ENCODE peak calls at places on chromosomes 2 and 18, in seven cellular contexts. One of them, this sample, is unnamed.

GRCh38 chr2:156400704-156401678 is 35.2 kb upstream of the GPD2 start:
- DNase-seq in neural progenitor cell: peak
- DNase-seq in cardiac fibroblast: peak
- DNase-seq in AG04450: peak
- DNase-seq in kidney epithelial cell: no peak
- DNase-seq in choroid plexus epithelial cell: peak
- DNase-seq in fibroblast of lung: peak
- DNase-seq in this sample: peak

GRCh38 chr2:216216951-216217903 is 108.1 kb downstream of the XRCC5 start:
- DNase-seq in neural progenitor cell: no peak
- DNase-seq in cardiac fibroblast: peak
- DNase-seq in AG04450: peak
- DNase-seq in kidney epithelial cell: no peak
- DNase-seq in choroid plexus epithelial cell: peak
- DNase-seq in fibroblast of lung: peak
- DNase-seq in this sample: peak

GRCh38 chr18:43620936-43621335 is 343.6 kb upstream of the SYT4 start:
- DNase-seq in neural progenitor cell: peak
- DNase-seq in cardiac fibroblast: peak
- DNase-seq in AG04450: no peak
- DNase-seq in kidney epithelial cell: no peak
- DNase-seq in choroid plexus epithelial cell: peak
- DNase-seq in fibroblast of lung: peak
- DNase-seq in this sample: peak

GRCh38 chr18:55228191-55228590 is 268.9 kb upstream of the CCDC68 start:
- DNase-seq in neural progenitor cell: peak
- DNase-seq in cardiac fibroblast: peak
- DNase-seq in AG04450: peak
- DNase-seq in kidney epithelial cell: no peak
- DNase-seq in choroid plexus epithelial cell: peak
- DNase-seq in fibroblast of lung: peak
- DNase-seq in this sample: peak

GRCh38 chr18:74715306-74715705 is 117.6 kb downstream of the ZNF407 start:
- DNase-seq in neural progenitor cell: no peak
- DNase-seq in cardiac fibroblast: no peak
- DNase-seq in AG04450: no peak
- DNase-seq in kidney epithelial cell: no peak
- DNase-seq in choroid plexus epithelial cell: no peak
- DNase-seq in fibroblast of lung: no peak
- DNase-seq in this sample: no peak

GRCh38 chr2:234631896-234632514 is 135.1 kb upstream of the ARL4C start:
- DNase-seq in neural progenitor cell: peak
- DNase-seq in cardiac fibroblast: no peak
- DNase-seq in AG04450: no peak
- DNase-seq in kidney epithelial cell: no peak
- DNase-seq in choroid plexus epithelial cell: no peak
- DNase-seq in fibroblast of lung: no peak
- DNase-seq in this sample: no peak

GRCh38 chr2:149991576-149991975 is 404.0 kb upstream of the MMADHC start:
- DNase-seq in neural progenitor cell: no peak
- DNase-seq in cardiac fibroblast: peak
- DNase-seq in AG04450: no peak
- DNase-seq in kidney epithelial cell: no peak
- DNase-seq in choroid plexus epithelial cell: peak
- DNase-seq in fibroblast of lung: peak
- DNase-seq in this sample: no peak

GRCh38 chr2:69177063-69177771 is 164.2 kb downstream of the ANTXR1 start:
- DNase-seq in neural progenitor cell: peak
- DNase-seq in cardiac fibroblast: peak
- DNase-seq in AG04450: peak
- DNase-seq in kidney epithelial cell: no peak
- DNase-seq in choroid plexus epithelial cell: peak
- DNase-seq in fibroblast of lung: peak
- DNase-seq in this sample: peak

GRCh38 chr2:205706769-205707375 is 24.6 kb downstream of the NRP2 start:
- DNase-seq in neural progenitor cell: no peak
- DNase-seq in cardiac fibroblast: peak
- DNase-seq in AG04450: peak
- DNase-seq in kidney epithelial cell: peak
- DNase-seq in choroid plexus epithelial cell: peak
- DNase-seq in fibroblast of lung: peak
- DNase-seq in this sample: peak

GRCh38 chr18:48836806-48837615 is 113.8 kb downstream of the SMAD7 start:
- DNase-seq in neural progenitor cell: no peak
- DNase-seq in cardiac fibroblast: no peak
- DNase-seq in AG04450: no peak
- DNase-seq in kidney epithelial cell: no peak
- DNase-seq in choroid plexus epithelial cell: no peak
- DNase-seq in fibroblast of lung: no peak
- DNase-seq in this sample: no peak

GRCh38 chr2:196535080-196535479 is 104.4 kb upstream of the CCDC150 start:
- DNase-seq in neural progenitor cell: no peak
- DNase-seq in cardiac fibroblast: no peak
- DNase-seq in AG04450: no peak
- DNase-seq in kidney epithelial cell: no peak
- DNase-seq in choroid plexus epithelial cell: no peak
- DNase-seq in fibroblast of lung: no peak
- DNase-seq in this sample: no peak

GRCh38 chr2:96116424-96116878 is at the start of gene ADRA2B:
- DNase-seq in neural progenitor cell: peak
- DNase-seq in cardiac fibroblast: no peak
- DNase-seq in AG04450: no peak
- DNase-seq in kidney epithelial cell: no peak
- DNase-seq in choroid plexus epithelial cell: peak
- DNase-seq in fibroblast of lung: no peak
- DNase-seq in this sample: peak

DNA sequence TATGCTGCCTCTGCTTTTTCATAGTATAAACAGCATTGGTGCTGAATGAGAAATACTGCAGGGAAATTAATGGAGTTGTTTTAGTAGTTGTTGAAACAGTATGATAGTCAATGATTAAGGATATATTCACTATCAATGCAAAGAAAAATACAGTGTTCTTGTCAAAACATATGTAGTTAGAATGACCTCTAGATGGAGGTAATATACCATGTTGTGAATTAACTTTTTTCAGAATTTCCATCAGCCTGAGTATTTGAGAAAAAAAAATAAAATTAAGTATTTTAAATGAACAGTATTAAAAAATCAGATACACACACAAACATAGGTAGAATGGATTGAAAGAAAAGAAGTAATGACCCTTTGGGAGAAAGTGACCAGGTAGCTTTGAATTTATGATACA is 59.5 kb downstream of the RMDN2 start:
- DNase-seq in neural progenitor cell: no peak
- DNase-seq in cardiac fibroblast: peak
- DNase-seq in AG04450: no peak
- DNase-seq in kidney epithelial cell: no peak
- DNase-seq in choroid plexus epithelial cell: peak
- DNase-seq in fibroblast of lung: peak
- DNase-seq in this sample: no peak
- TF ChIP-seq CTCF in neural progenitor cell: peak
- TF ChIP-seq CTCF in cardiac fibroblast: peak
- TF ChIP-seq CTCF in AG04450: peak
- TF ChIP-seq CTCF in kidney epithelial cell: no peak
- TF ChIP-seq CTCF in choroid plexus epithelial cell: peak
- TF ChIP-seq CTCF in fibroblast of lung: no peak
- TF ChIP-seq CTCF in this sample: no peak

DNA sequence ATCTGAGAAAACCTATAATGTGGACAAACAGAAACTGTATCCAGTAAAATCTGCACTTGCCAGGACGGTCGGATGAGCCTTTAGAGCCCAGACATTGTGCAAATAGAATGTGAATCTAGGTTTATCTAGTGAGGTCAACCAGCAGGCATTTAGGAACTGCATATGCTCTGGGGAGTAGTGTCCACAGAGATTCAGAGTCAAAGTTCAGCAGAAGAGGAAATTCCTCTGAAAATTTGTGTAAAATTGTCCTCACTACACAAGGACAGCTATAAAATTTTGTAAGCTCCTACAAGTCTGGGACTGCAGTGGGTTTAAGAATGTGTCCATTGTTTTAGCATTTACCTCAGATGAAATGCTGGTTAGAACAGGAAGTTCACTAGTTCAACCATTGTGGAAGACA is 9.8 kb upstream of the NDUFV2 start:
- DNase-seq in neural progenitor cell: no peak
- DNase-seq in cardiac fibroblast: peak
- DNase-seq in AG04450: no peak
- DNase-seq in kidney epithelial cell: no peak
- DNase-seq in choroid plexus epithelial cell: peak
- DNase-seq in fibroblast of lung: no peak
- DNase-seq in this sample: peak
- H3K4me3 ChIP-seq in neural progenitor cell: no peak
- H3K4me3 ChIP-seq in cardiac fibroblast: no peak
- H3K4me3 ChIP-seq in AG04450: no peak
- H3K4me3 ChIP-seq in kidney epithelial cell: no peak
- H3K4me3 ChIP-seq in choroid plexus epithelial cell: no peak
- H3K4me3 ChIP-seq in fibroblast of lung: no peak
- H3K4me3 ChIP-seq in this sample: no peak

DNA sequence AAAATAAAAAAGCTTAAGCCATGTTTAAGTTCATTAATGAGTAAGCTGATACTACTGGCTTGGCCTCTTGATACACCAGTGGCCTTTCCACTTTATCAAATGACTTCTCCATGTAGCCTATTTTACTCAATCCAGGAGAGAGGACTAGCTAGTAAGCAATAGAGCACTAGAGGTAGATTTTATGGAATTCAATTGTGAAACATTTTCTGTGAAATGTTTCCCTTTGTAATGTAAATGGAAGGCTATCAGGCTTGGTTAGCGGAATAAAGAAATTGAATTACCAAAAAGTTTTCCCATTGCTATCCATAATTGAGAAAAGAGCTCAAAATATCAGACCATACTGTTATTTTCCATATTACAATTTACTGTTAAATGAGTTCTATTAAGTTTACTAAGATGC is 515.4 kb upstream of the CDH2 start:
- DNase-seq in neural progenitor cell: no peak
- DNase-seq in cardiac fibroblast: no peak
- DNase-seq in AG04450: no peak
- DNase-seq in kidney epithelial cell: no peak
- DNase-seq in choroid plexus epithelial cell: no peak
- DNase-seq in fibroblast of lung: no peak
- DNase-seq in this sample: no peak
- TF ChIP-seq CTCF in neural progenitor cell: no peak
- TF ChIP-seq CTCF in cardiac fibroblast: no peak
- TF ChIP-seq CTCF in AG04450: no peak
- TF ChIP-seq CTCF in kidney epithelial cell: no peak
- TF ChIP-seq CTCF in choroid plexus epithelial cell: no peak
- TF ChIP-seq CTCF in fibroblast of lung: no peak
- TF ChIP-seq CTCF in this sample: no peak

GRCh38 chr2:88253997-88254396 is 83.9 kb downstream of the THNSL2 start:
- DNase-seq in neural progenitor cell: no peak
- DNase-seq in cardiac fibroblast: no peak
- DNase-seq in AG04450: no peak
- DNase-seq in kidney epithelial cell: no peak
- DNase-seq in choroid plexus epithelial cell: no peak
- DNase-seq in fibroblast of lung: no peak
- DNase-seq in this sample: no peak

GRCh38 chr2:88254437-88255081 is 84.4 kb downstream of the THNSL2 start:
- DNase-seq in neural progenitor cell: no peak
- DNase-seq in cardiac fibroblast: no peak
- DNase-seq in AG04450: no peak
- DNase-seq in kidney epithelial cell: no peak
- DNase-seq in choroid plexus epithelial cell: no peak
- DNase-seq in fibroblast of lung: no peak
- DNase-seq in this sample: no peak

GRCh38 chr2:88250402-88250801 is 80.3 kb downstream of the THNSL2 start:
- DNase-seq in neural progenitor cell: no peak
- DNase-seq in cardiac fibroblast: no peak
- DNase-seq in AG04450: no peak
- DNase-seq in kidney epithelial cell: no peak
- DNase-seq in choroid plexus epithelial cell: no peak
- DNase-seq in fibroblast of lung: no peak
- DNase-seq in this sample: no peak

GRCh38 chr2:88252646-88253045 is 82.5 kb downstream of the THNSL2 start:
- DNase-seq in neural progenitor cell: peak
- DNase-seq in cardiac fibroblast: no peak
- DNase-seq in AG04450: no peak
- DNase-seq in kidney epithelial cell: no peak
- DNase-seq in choroid plexus epithelial cell: no peak
- DNase-seq in fibroblast of lung: no peak
- DNase-seq in this sample: no peak

DNA sequence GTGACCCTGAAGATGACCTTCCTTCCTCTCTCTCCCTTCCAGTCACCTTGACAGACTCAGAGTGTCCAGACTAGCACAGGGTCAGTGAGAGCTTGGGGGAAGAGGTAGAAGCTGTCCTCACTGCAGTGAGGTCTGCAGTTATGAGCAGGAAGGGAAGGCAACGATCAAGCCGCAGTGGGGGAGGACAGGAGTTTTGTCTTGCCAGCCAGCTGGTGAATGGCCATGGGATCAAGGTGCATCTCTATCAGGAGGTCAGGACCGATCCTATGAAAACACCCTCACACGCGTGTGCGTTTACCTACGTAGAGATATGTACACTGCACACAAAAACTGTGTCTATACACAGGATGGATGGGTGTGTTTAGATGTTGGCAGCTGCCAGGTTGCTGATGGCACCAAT is 83.2 kb downstream of the THNSL2 start:
- DNase-seq in neural progenitor cell: no peak
- DNase-seq in cardiac fibroblast: no peak
- DNase-seq in AG04450: no peak
- DNase-seq in kidney epithelial cell: no peak
- DNase-seq in choroid plexus epithelial cell: no peak
- DNase-seq in fibroblast of lung: no peak
- DNase-seq in this sample: no peak
- H3K4me3 ChIP-seq in neural progenitor cell: no peak
- H3K4me3 ChIP-seq in cardiac fibroblast: no peak
- H3K4me3 ChIP-seq in AG04450: no peak
- H3K4me3 ChIP-seq in kidney epithelial cell: no peak
- H3K4me3 ChIP-seq in choroid plexus epithelial cell: no peak
- H3K4me3 ChIP-seq in fibroblast of lung: no peak
- H3K4me3 ChIP-seq in this sample: no peak

DNA sequence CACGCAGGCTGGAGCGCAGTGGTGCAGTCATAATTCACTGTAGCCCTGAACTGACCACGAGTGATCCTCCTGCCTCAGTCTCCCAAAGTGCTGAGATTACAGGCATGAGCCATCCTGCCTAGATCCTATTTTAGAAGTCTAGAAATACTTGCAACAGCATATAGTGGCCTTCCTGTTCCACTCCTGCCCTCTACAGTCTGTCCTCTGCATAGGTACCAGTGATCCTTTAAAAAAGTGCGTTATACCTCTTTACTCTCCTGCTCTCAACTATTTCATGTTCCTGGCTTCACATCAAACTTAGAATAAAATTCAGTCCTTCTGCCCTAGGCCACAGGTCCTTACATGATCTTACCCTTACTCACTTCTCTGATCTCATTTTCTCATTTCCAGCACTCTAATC is 6.0 kb downstream of the COMMD1 start:
- DNase-seq in neural progenitor cell: no peak
- DNase-seq in cardiac fibroblast: no peak
- DNase-seq in AG04450: no peak
- DNase-seq in kidney epithelial cell: no peak
- DNase-seq in choroid plexus epithelial cell: peak
- DNase-seq in fibroblast of lung: no peak
- DNase-seq in this sample: no peak
- TF ChIP-seq CTCF in neural progenitor cell: peak
- TF ChIP-seq CTCF in cardiac fibroblast: peak
- TF ChIP-seq CTCF in AG04450: peak
- TF ChIP-seq CTCF in kidney epithelial cell: peak
- TF ChIP-seq CTCF in choroid plexus epithelial cell: peak
- TF ChIP-seq CTCF in fibroblast of lung: no peak
- TF ChIP-seq CTCF in this sample: no peak